ENCODE peak calls at places on chromosome 11, in ten cellular contexts. T is activated T-cell treated with anti-CD3 and anti-CD28 coated beads, Interleukin-2, amount 50 U/mL, for 72 hours; R is cardiac fibroblast; D is activated CD4-positive, alpha-beta T cell treated with anti-CD3 and anti-CD28 coated beads, Interleukin-2, amount 50 U/mL, for 1 hour; V is progenitor cell of endocrine pancreas; F is hippocampal formation; Q is AG04450; K is hypothalamus; X is sciatic nerve; C is EH. Y is an unnamed sample.
A peak's percentile ranks its signal among the peaks of the same experiment; 100 is the strongest.

GRCh38 chr11:32068134-32068533 is 22.7 kb upstream of the RCN1 start:
- DNase-seq in T (no peak), R (peak; percentile 4), D (no peak), V (no peak), F (no peak), Q (no peak), K (no peak), X (no peak), C (peak; percentile 48), Y (no peak)

GRCh38 chr11:45647786-45648185 is 17.6 kb downstream of the CHST1 start:
- DNase-seq in T (no peak), R (no peak), D (no peak), V (no peak), F (no peak), Q (no peak), K (no peak), X (no peak), C (no peak), Y (no peak)

GRCh38 chr11:65912840-65913239 is 6.0 kb downstream of the C11orf68 start:
- DNase-seq in T (no peak), R (peak; percentile 87), D (no peak), V (no peak), F (no peak), Q (no peak), K (no peak), X (no peak), C (peak; percentile 61), Y (no peak)

GRCh38 chr11:126149759-126150236 is 61.7 kb downstream of the RPUSD4 start:
- DNase-seq in T (no peak), R (no peak), D (no peak), V (no peak), F (no peak), Q (no peak), K (no peak), X (no peak), C (peak; percentile 13), Y (no peak)

GRCh38 chr11:64139045-64139444 is 26.9 kb downstream of the MACROD1 start:
- DNase-seq in T (no peak), R (no peak), D (no peak), V (no peak), F (no peak), Q (no peak), K (no peak), X (no peak), C (no peak), Y (no peak)

GRCh38 chr11:75667831-75668507 is 869 bp downstream of the MAP6 start:
- DNase-seq in T (peak; percentile 40), R (peak; percentile 38), D (no peak), V (peak; percentile 56), F (peak; percentile 68), Q (no peak), K (peak; percentile 40), X (peak; percentile 71), C (peak; percentile 64), Y (no peak)

GRCh38 chr11:13667245-13667644 is 1.2 kb upstream of the FAR1 start:
- DNase-seq in T (no peak), R (no peak), D (no peak), V (no peak), F (peak; percentile 2), Q (no peak), K (no peak), X (no peak), C (peak; percentile 43), Y (no peak)

GRCh38 chr11:11553595-11553994 is 68.2 kb downstream of the GALNT18 start:
- DNase-seq in T (no peak), R (no peak), D (no peak), V (no peak), F (peak; percentile 16), Q (no peak), K (no peak), X (peak; percentile 63), C (no peak), Y (peak; percentile 17)

GRCh38 chr11:126007263-126007662 is 55.4 kb downstream of the CDON start:
- DNase-seq in T (no peak), R (peak; percentile 30), D (no peak), V (no peak), F (no peak), Q (no peak), K (no peak), X (no peak), C (peak; percentile 65), Y (no peak)

GRCh38 chr11:45096636-45097035 is 49.8 kb upstream of the PRDM11 start:
- DNase-seq in T (no peak), R (no peak), D (no peak), V (no peak), F (no peak), Q (no peak), K (no peak), X (no peak), C (no peak), Y (no peak)

GRCh38 chr11:76714493-76714892 is 43.9 kb upstream of the LRRC32 start:
- DNase-seq in T (no peak), R (no peak), D (no peak), V (no peak), F (no peak), Q (no peak), K (no peak), X (no peak), C (no peak), Y (no peak)

GRCh38 chr11:2738551-2739431 is 39.0 kb upstream of the KCNQ1OT1 start:
- DNase-seq in T (no peak), R (no peak), D (no peak), V (no peak), F (no peak), Q (no peak), K (no peak), X (no peak), C (no peak), Y (no peak)

GRCh38 chr11:122141757-122142156 is 25.7 kb upstream of the BLID start:
- DNase-seq in T (no peak), R (no peak), D (no peak), V (no peak), F (no peak), Q (no peak), K (no peak), X (no peak), C (no peak), Y (no peak)

GRCh38 chr11:32464078-32464477 is 28.7 kb upstream of the WT1 start:
- DNase-seq in T (no peak), R (no peak), D (no peak), V (no peak), F (no peak), Q (no peak), K (no peak), X (no peak), C (no peak), Y (no peak)

GRCh38 chr11:66008468-66009101 is 3.2 kb upstream of the CST6 start:
- DNase-seq in T (no peak), R (no peak), D (no peak), V (no peak), F (no peak), Q (no peak), K (no peak), X (no peak), C (no peak), Y (no peak)

GRCh38 chr11:64900263-64900678 is 16.7 kb downstream of the ATG2A start:
- DNase-seq in T (peak; percentile 83), R (peak; percentile 39), D (peak; percentile 64), V (no peak), F (no peak), Q (no peak), K (no peak), X (no peak), C (no peak), Y (no peak)

GRCh38 chr11:133821776-133822175 is 23.5 kb downstream of the SPATA19 start:
- DNase-seq in T (peak; percentile 34), R (peak; percentile 1), D (no peak), V (peak; percentile 55), F (peak; percentile 44), Q (no peak), K (peak; percentile 48), X (peak; percentile 67), C (no peak), Y (no peak)

GRCh38 chr11:2295971-2296912 is 5.5 kb downstream of the C11orf21 start:
- DNase-seq in T (no peak), R (no peak), D (no peak), V (no peak), F (no peak), Q (no peak), K (no peak), X (peak; percentile 43), C (no peak), Y (no peak)

GRCh38 chr11:33463059-33463458 is 205.9 kb downstream of the HIPK3 start:
- DNase-seq in T (no peak), R (peak; percentile 78), D (no peak), V (no peak), F (no peak), Q (no peak), K (no peak), X (no peak), C (peak; percentile 52), Y (no peak)

GRCh38 chr11:86515297-86516094 is 140.8 kb downstream of the CCDC81 start:
- DNase-seq in T (no peak), R (peak; percentile 88), D (no peak), V (no peak), F (no peak), Q (peak; percentile 55), K (no peak), X (no peak), C (peak; percentile 94), Y (no peak)

GRCh38 chr11:125025968-125026367 is 37.1 kb upstream of the SLC37A2 start:
- DNase-seq in T (no peak), R (no peak), D (no peak), V (no peak), F (no peak), Q (no peak), K (no peak), X (no peak), C (no peak), Y (no peak)

GRCh38 chr11:8063319-8063718 is 17.7 kb upstream of the TUB start:
- DNase-seq in T (no peak), R (peak; percentile 70), D (no peak), V (no peak), F (no peak), Q (no peak), K (no peak), X (no peak), C (peak; percentile 25), Y (peak; percentile 37)

GRCh38 chr11:6568191-6568918 is 35.1 kb downstream of the RRP8 start:
- DNase-seq in T (no peak), R (peak; percentile 65), D (no peak), V (no peak), F (no peak), Q (peak; percentile 38), K (peak; percentile 48), X (peak; percentile 65), C (peak; percentile 64), Y (no peak)

GRCh38 chr11:94854770-94855633 is 86.8 kb downstream of the AMOTL1 start:
- DNase-seq in T (no peak), R (no peak), D (no peak), V (no peak), F (no peak), Q (no peak), K (no peak), X (no peak), C (no peak), Y (no peak)

Y was measured in gastrocnemius medialis.